ENCODE peak calls at places on chromosomes 6 and 20, in ten cellular contexts. Q, A, V, E, J, U, Y, O, C and I are unnamed samples.

GRCh38 chr20:4951299-4951698 is 50.0 kb downstream of the SLC23A2 start:
- DNase-seq in Q (peak; percentile 70), A (peak; percentile 65), V (peak; percentile 79), E (no peak), J (no peak), U (no peak), Y (no peak), O (peak; percentile 66), C (peak; percentile 94), I (no peak)

GRCh38 chr6:125094563-125094962 is 59.0 kb upstream of the TPD52L1 start:
- DNase-seq in Q (no peak), A (no peak), V (no peak), E (no peak), J (no peak), U (no peak), Y (no peak), O (peak; percentile 42), C (peak; percentile 15), I (no peak)

GRCh38 chr6:63245908-63246307 is 34.6 kb downstream of the FKBP1C start:
- DNase-seq in Q (no peak), A (no peak), V (no peak), E (no peak), J (no peak), U (no peak), Y (no peak), O (no peak), C (no peak), I (no peak)

GRCh38 chr6:160881409-160881808 is 110.2 kb upstream of the MAP3K4 start:
- DNase-seq in Q (no peak), A (no peak), V (no peak), E (no peak), J (no peak), U (no peak), Y (no peak), O (no peak), C (no peak), I (no peak)

GRCh38 chr6:44892579-44892978 is 435.6 kb upstream of the RUNX2 start:
- DNase-seq in Q (no peak), A (no peak), V (no peak), E (no peak), J (no peak), U (no peak), Y (no peak), O (no peak), C (no peak), I (no peak)

GRCh38 chr6:13795041-13795748 is 19.2 kb downstream of the MCUR1 start:
- DNase-seq in Q (peak; percentile 73), A (peak; percentile 76), V (peak; percentile 80), E (peak; percentile 64), J (peak; percentile 61), U (peak; percentile 2), Y (peak; percentile 77), O (peak; percentile 92), C (peak; percentile 76), I (peak; percentile 22)

GRCh38 chr6:37456816-37457560 is 24.0 kb downstream of the CMTR1 start:
- DNase-seq in Q (peak; percentile 90), A (peak; percentile 84), V (peak; percentile 92), E (no peak), J (no peak), U (no peak), Y (no peak), O (peak; percentile 31), C (peak; percentile 74), I (no peak)

GRCh38 chr6:111445786-111446395 is 37.1 kb downstream of the REV3L start:
- DNase-seq in Q (no peak), A (no peak), V (no peak), E (no peak), J (no peak), U (no peak), Y (no peak), O (no peak), C (peak; percentile 42), I (no peak)

GRCh38 chr20:44720994-44721784 is 6.0 kb downstream of the CCN5 start:
- DNase-seq in Q (peak; percentile 84), A (peak; percentile 64), V (peak; percentile 51), E (no peak), J (no peak), U (no peak), Y (no peak), O (peak; percentile 55), C (peak; percentile 49), I (no peak)

GRCh38 chr6:43852350-43852864 is 82.4 kb downstream of the VEGFA start:
- DNase-seq in Q (no peak), A (no peak), V (no peak), E (no peak), J (no peak), U (no peak), Y (no peak), O (peak; percentile 86), C (no peak), I (no peak)

GRCh38 chr6:35275861-35276260 is 16.3 kb downstream of the ZNF76 start:
- DNase-seq in Q (no peak), A (no peak), V (no peak), E (no peak), J (no peak), U (no peak), Y (no peak), O (no peak), C (no peak), I (no peak)

GRCh38 chr6:37506479-37506878 is 6.8 kb upstream of the CCDC167 start:
- DNase-seq in Q (no peak), A (no peak), V (no peak), E (no peak), J (no peak), U (no peak), Y (no peak), O (no peak), C (no peak), I (no peak)

GRCh38 chr6:159645659-159646058 is 47.4 kb downstream of the SOD2 start:
- DNase-seq in Q (no peak), A (no peak), V (no peak), E (no peak), J (no peak), U (no peak), Y (no peak), O (no peak), C (no peak), I (no peak)

GRCh38 chr6:150560884-150561219 is 38.8 kb upstream of the PLEKHG1 start:
- DNase-seq in Q (no peak), A (no peak), V (no peak), E (no peak), J (no peak), U (no peak), Y (no peak), O (no peak), C (no peak), I (no peak)

GRCh38 chr6:125887372-125887771 is 69.2 kb upstream of the HINT3 start:
- DNase-seq in Q (no peak), A (no peak), V (no peak), E (no peak), J (no peak), U (no peak), Y (no peak), O (no peak), C (no peak), I (no peak)

GRCh38 chr6:37913210-37913609 is 93.7 kb downstream of the ZFAND3 start:
- DNase-seq in Q (no peak), A (no peak), V (no peak), E (no peak), J (no peak), U (no peak), Y (no peak), O (no peak), C (peak; percentile 21), I (no peak)

GRCh38 chr6:20605581-20605980 is 71.3 kb downstream of the CDKAL1 start:
- DNase-seq in Q (no peak), A (peak; percentile 12), V (peak; percentile 17), E (no peak), J (no peak), U (no peak), Y (no peak), O (no peak), C (peak; percentile 1), I (no peak)

GRCh38 chr6:32852018-32852843 is 1.3 kb downstream of the TAP1 start:
- DNase-seq in Q (no peak), A (peak; percentile 43), V (peak; percentile 29), E (no peak), J (no peak), U (no peak), Y (peak; percentile 62), O (peak; percentile 28), C (no peak), I (no peak)

GRCh38 chr6:136084403-136084802 is 165.7 kb downstream of the MTFR2 start:
- DNase-seq in Q (no peak), A (no peak), V (no peak), E (no peak), J (no peak), U (no peak), Y (no peak), O (no peak), C (no peak), I (no peak)

GRCh38 chr20:58512808-58513552 is 2.2 kb downstream of the APCDD1L start:
- DNase-seq in Q (no peak), A (no peak), V (no peak), E (no peak), J (no peak), U (no peak), Y (no peak), O (peak; percentile 8), C (peak; percentile 35), I (no peak)

GRCh38 chr6:116476021-116476678 is 15.0 kb downstream of the CALHM6 start:
- DNase-seq in Q (no peak), A (no peak), V (peak; percentile 22), E (no peak), J (no peak), U (no peak), Y (no peak), O (no peak), C (no peak), I (no peak)

GRCh38 chr6:158910484-158911075 is 89.4 kb downstream of the RSPH3 start:
- DNase-seq in Q (no peak), A (no peak), V (no peak), E (no peak), J (no peak), U (no peak), Y (no peak), O (no peak), C (no peak), I (no peak)

GRCh38 chr20:21265457-21266190 is 37.5 kb upstream of the XRN2 start:
- DNase-seq in Q (no peak), A (no peak), V (no peak), E (no peak), J (no peak), U (no peak), Y (no peak), O (peak; percentile 21), C (no peak), I (no peak)

GRCh38 chr20:39983183-39983582 is 705.9 kb downstream of the MAFB start:
- DNase-seq in Q (no peak), A (no peak), V (no peak), E (no peak), J (no peak), U (no peak), Y (no peak), O (no peak), C (no peak), I (no peak)

GRCh38 chr20:21303872-21304586 is 898 bp downstream of the XRN2 start:
- DNase-seq in Q (no peak), A (no peak), V (no peak), E (no peak), J (no peak), U (no peak), Y (no peak), O (peak; percentile 28), C (peak; percentile 47), I (no peak)

GRCh38 chr20:64212750-64213149 is 42.8 kb upstream of the PCMTD2 start:
- DNase-seq in Q (peak; percentile 2), A (peak; percentile 82), V (peak; percentile 82), E (no peak), J (no peak), U (no peak), Y (no peak), O (peak; percentile 43), C (peak; percentile 20), I (no peak)